ENCODE peak calls at places on chromosomes 7 and 10, in six cellular contexts. One of them, this sample, is unnamed.

GRCh38 chr10:62632071-62632809 is 172.3 kb upstream of the ADO start:
- DNase-seq in GM12878: peak
- DNase-seq in activated B cell treated with CpG ODN at 0.5 μM for 24 hours: no peak
- DNase-seq in CD4-positive, alpha-beta T cell: peak
- DNase-seq in lower lobe of right lung: peak
- DNase-seq in keratinocyte: no peak
- DNase-seq in this sample: no peak

GRCh38 chr7:67604461-67605386 is 608.1 kb downstream of the TYW1 start:
- DNase-seq in keratinocyte: no peak
- DNase-seq in GM12878: no peak
- DNase-seq in lower lobe of right lung: no peak
- DNase-seq in activated B cell treated with CpG ODN at 0.5 μM for 24 hours: no peak
- DNase-seq in CD4-positive, alpha-beta T cell: no peak
- DNase-seq in this sample: no peak

GRCh38 chr7:37201003-37201875 is 247.4 kb downstream of the ELMO1 start:
- DNase-seq in activated B cell treated with CpG ODN at 0.5 μM for 24 hours: no peak
- DNase-seq in lower lobe of right lung: peak
- DNase-seq in keratinocyte: no peak
- DNase-seq in CD4-positive, alpha-beta T cell: peak
- DNase-seq in GM12878: no peak
- DNase-seq in this sample: peak

GRCh38 chr10:191703-192518 is 56.7 kb downstream of the ZMYND11 start:
- DNase-seq in CD4-positive, alpha-beta T cell: no peak
- DNase-seq in lower lobe of right lung: no peak
- DNase-seq in activated B cell treated with CpG ODN at 0.5 μM for 24 hours: no peak
- DNase-seq in GM12878: no peak
- DNase-seq in keratinocyte: no peak
- DNase-seq in this sample: no peak

GRCh38 chr10:103855424-103855823 is at the start of gene SH3PXD2A:
- DNase-seq in CD4-positive, alpha-beta T cell: no peak
- DNase-seq in keratinocyte: no peak
- DNase-seq in GM12878: no peak
- DNase-seq in activated B cell treated with CpG ODN at 0.5 μM for 24 hours: no peak
- DNase-seq in lower lobe of right lung: no peak
- DNase-seq in this sample: no peak

GRCh38 chr10:99908512-99908911 is 101.2 kb downstream of the DNMBP start:
- DNase-seq in activated B cell treated with CpG ODN at 0.5 μM for 24 hours: no peak
- DNase-seq in GM12878: no peak
- DNase-seq in keratinocyte: no peak
- DNase-seq in lower lobe of right lung: no peak
- DNase-seq in CD4-positive, alpha-beta T cell: no peak
- DNase-seq in this sample: no peak

GRCh38 chr10:75971402-75972211 is 540.2 kb downstream of the LRMDA start:
- DNase-seq in lower lobe of right lung: no peak
- DNase-seq in keratinocyte: no peak
- DNase-seq in CD4-positive, alpha-beta T cell: no peak
- DNase-seq in activated B cell treated with CpG ODN at 0.5 μM for 24 hours: no peak
- DNase-seq in GM12878: no peak
- DNase-seq in this sample: no peak

GRCh38 chr10:118962159-118962863 is 67.2 kb upstream of the NANOS1 start:
- DNase-seq in keratinocyte: no peak
- DNase-seq in activated B cell treated with CpG ODN at 0.5 μM for 24 hours: no peak
- DNase-seq in GM12878: no peak
- DNase-seq in lower lobe of right lung: no peak
- DNase-seq in CD4-positive, alpha-beta T cell: no peak
- DNase-seq in this sample: no peak

GRCh38 chr10:132965411-132966057 is 23.2 kb upstream of the CFAP46 start:
- DNase-seq in activated B cell treated with CpG ODN at 0.5 μM for 24 hours: no peak
- DNase-seq in GM12878: no peak
- DNase-seq in lower lobe of right lung: no peak
- DNase-seq in CD4-positive, alpha-beta T cell: no peak
- DNase-seq in keratinocyte: no peak
- DNase-seq in this sample: no peak

GRCh38 chr7:155357573-155358041 is 59.9 kb downstream of the INSIG1 start:
- DNase-seq in GM12878: no peak
- DNase-seq in lower lobe of right lung: peak
- DNase-seq in keratinocyte: no peak
- DNase-seq in CD4-positive, alpha-beta T cell: no peak
- DNase-seq in activated B cell treated with CpG ODN at 0.5 μM for 24 hours: no peak
- DNase-seq in this sample: no peak

GRCh38 chr10:3781458-3782098 is 3.4 kb downstream of the KLF6 start:
- DNase-seq in keratinocyte: no peak
- DNase-seq in lower lobe of right lung: peak
- DNase-seq in CD4-positive, alpha-beta T cell: no peak
- DNase-seq in GM12878: no peak
- DNase-seq in activated B cell treated with CpG ODN at 0.5 μM for 24 hours: no peak
- DNase-seq in this sample: no peak

GRCh38 chr7:120733143-120733542 is 124.8 kb downstream of the TSPAN12 start:
- DNase-seq in CD4-positive, alpha-beta T cell: no peak
- DNase-seq in activated B cell treated with CpG ODN at 0.5 μM for 24 hours: no peak
- DNase-seq in keratinocyte: no peak
- DNase-seq in lower lobe of right lung: no peak
- DNase-seq in GM12878: no peak
- DNase-seq in this sample: no peak

GRCh38 chr10:12499066-12499465 is 149.7 kb downstream of the CAMK1D start:
- DNase-seq in lower lobe of right lung: no peak
- DNase-seq in activated B cell treated with CpG ODN at 0.5 μM for 24 hours: no peak
- DNase-seq in keratinocyte: no peak
- DNase-seq in CD4-positive, alpha-beta T cell: no peak
- DNase-seq in GM12878: no peak
- DNase-seq in this sample: no peak

GRCh38 chr10:3151889-3152565 is 20.6 kb downstream of the PITRM1 start:
- DNase-seq in lower lobe of right lung: no peak
- DNase-seq in keratinocyte: no peak
- DNase-seq in CD4-positive, alpha-beta T cell: no peak
- DNase-seq in activated B cell treated with CpG ODN at 0.5 μM for 24 hours: no peak
- DNase-seq in GM12878: no peak
- DNase-seq in this sample: no peak

GRCh38 chr7:101202603-101202918 is 1.7 kb upstream of the MOGAT3 start:
- DNase-seq in activated B cell treated with CpG ODN at 0.5 μM for 24 hours: no peak
- DNase-seq in CD4-positive, alpha-beta T cell: no peak
- DNase-seq in lower lobe of right lung: no peak
- DNase-seq in GM12878: no peak
- DNase-seq in keratinocyte: no peak
- DNase-seq in this sample: no peak

GRCh38 chr10:27742926-27743735 is 2.5 kb downstream of the MKX start:
- DNase-seq in GM12878: no peak
- DNase-seq in CD4-positive, alpha-beta T cell: no peak
- DNase-seq in keratinocyte: no peak
- DNase-seq in lower lobe of right lung: peak
- DNase-seq in activated B cell treated with CpG ODN at 0.5 μM for 24 hours: peak
- DNase-seq in this sample: no peak

GRCh38 chr7:41996381-41997035 is 240.5 kb downstream of the GLI3 start:
- DNase-seq in lower lobe of right lung: no peak
- DNase-seq in keratinocyte: no peak
- DNase-seq in activated B cell treated with CpG ODN at 0.5 μM for 24 hours: no peak
- DNase-seq in GM12878: no peak
- DNase-seq in CD4-positive, alpha-beta T cell: no peak
- DNase-seq in this sample: no peak

GRCh38 chr7:82221152-82221674 is 222.4 kb downstream of the CACNA2D1 start:
- DNase-seq in CD4-positive, alpha-beta T cell: no peak
- DNase-seq in GM12878: no peak
- DNase-seq in keratinocyte: no peak
- DNase-seq in activated B cell treated with CpG ODN at 0.5 μM for 24 hours: no peak
- DNase-seq in lower lobe of right lung: no peak
- DNase-seq in this sample: no peak

GRCh38 chr7:31782411-31782991 is 95.5 kb downstream of the PPP1R17 start:
- DNase-seq in CD4-positive, alpha-beta T cell: no peak
- DNase-seq in keratinocyte: peak
- DNase-seq in lower lobe of right lung: no peak
- DNase-seq in GM12878: peak
- DNase-seq in activated B cell treated with CpG ODN at 0.5 μM for 24 hours: no peak
- DNase-seq in this sample: no peak

GRCh38 chr7:11228515-11228914 is 254.8 kb downstream of the PHF14 start:
- DNase-seq in keratinocyte: no peak
- DNase-seq in activated B cell treated with CpG ODN at 0.5 μM for 24 hours: no peak
- DNase-seq in GM12878: no peak
- DNase-seq in lower lobe of right lung: peak
- DNase-seq in CD4-positive, alpha-beta T cell: no peak
- DNase-seq in this sample: peak

GRCh38 chr7:51366930-51367613 is 50.5 kb upstream of the COBL start:
- DNase-seq in GM12878: no peak
- DNase-seq in activated B cell treated with CpG ODN at 0.5 μM for 24 hours: no peak
- DNase-seq in CD4-positive, alpha-beta T cell: no peak
- DNase-seq in keratinocyte: peak
- DNase-seq in lower lobe of right lung: no peak
- DNase-seq in this sample: no peak

GRCh38 chr7:141754939-141755338 is 9.0 kb upstream of the TAS2R3 start:
- DNase-seq in GM12878: no peak
- DNase-seq in activated B cell treated with CpG ODN at 0.5 μM for 24 hours: no peak
- DNase-seq in CD4-positive, alpha-beta T cell: no peak
- DNase-seq in keratinocyte: no peak
- DNase-seq in lower lobe of right lung: no peak
- DNase-seq in this sample: no peak

GRCh38 chr7:4045975-4046374 is 636.1 kb upstream of the FOXK1 start:
- DNase-seq in GM12878: no peak
- DNase-seq in CD4-positive, alpha-beta T cell: no peak
- DNase-seq in activated B cell treated with CpG ODN at 0.5 μM for 24 hours: no peak
- DNase-seq in keratinocyte: no peak
- DNase-seq in lower lobe of right lung: no peak
- DNase-seq in this sample: no peak

GRCh38 chr7:142607351-142607750 is 141.9 kb upstream of the PRSS1 start:
- DNase-seq in GM12878: no peak
- DNase-seq in lower lobe of right lung: no peak
- DNase-seq in activated B cell treated with CpG ODN at 0.5 μM for 24 hours: no peak
- DNase-seq in keratinocyte: no peak
- DNase-seq in CD4-positive, alpha-beta T cell: no peak
- DNase-seq in this sample: no peak

GRCh38 chr10:108757946-108758345 is 1165.4 kb downstream of the XPNPEP1 start:
- DNase-seq in keratinocyte: no peak
- DNase-seq in lower lobe of right lung: no peak
- DNase-seq in CD4-positive, alpha-beta T cell: no peak
- DNase-seq in activated B cell treated with CpG ODN at 0.5 μM for 24 hours: no peak
- DNase-seq in GM12878: no peak
- DNase-seq in this sample: no peak

GRCh38 chr10:98170249-98171117 is 36.0 kb downstream of the R3HCC1L start:
- DNase-seq in activated B cell treated with CpG ODN at 0.5 μM for 24 hours: no peak
- DNase-seq in CD4-positive, alpha-beta T cell: no peak
- DNase-seq in lower lobe of right lung: no peak
- DNase-seq in keratinocyte: peak
- DNase-seq in GM12878: peak
- DNase-seq in this sample: no peak

GRCh38 chr10:776772-777171 is 87.3 kb upstream of the DIP2C start:
- DNase-seq in GM12878: no peak
- DNase-seq in lower lobe of right lung: no peak
- DNase-seq in keratinocyte: no peak
- DNase-seq in CD4-positive, alpha-beta T cell: no peak
- DNase-seq in activated B cell treated with CpG ODN at 0.5 μM for 24 hours: no peak
- DNase-seq in this sample: no peak

GRCh38 chr10:117554371-117554770 is 11.8 kb downstream of the EMX2 start:
- DNase-seq in activated B cell treated with CpG ODN at 0.5 μM for 24 hours: no peak
- DNase-seq in lower lobe of right lung: no peak
- DNase-seq in GM12878: no peak
- DNase-seq in keratinocyte: no peak
- DNase-seq in CD4-positive, alpha-beta T cell: no peak
- DNase-seq in this sample: no peak

GRCh38 chr10:8314486-8314885 is 260.0 kb downstream of the GATA3 start:
- DNase-seq in keratinocyte: no peak
- DNase-seq in GM12878: no peak
- DNase-seq in activated B cell treated with CpG ODN at 0.5 μM for 24 hours: no peak
- DNase-seq in CD4-positive, alpha-beta T cell: no peak
- DNase-seq in lower lobe of right lung: no peak
- DNase-seq in this sample: no peak

GRCh38 chr10:119203006-119203405 is 4.4 kb upstream of the GRK5 start:
- DNase-seq in keratinocyte: no peak
- DNase-seq in GM12878: no peak
- DNase-seq in activated B cell treated with CpG ODN at 0.5 μM for 24 hours: no peak
- DNase-seq in CD4-positive, alpha-beta T cell: no peak
- DNase-seq in lower lobe of right lung: no peak
- DNase-seq in this sample: no peak

GRCh38 chr7:66502230-66503035 is 126.2 kb upstream of the KCTD7 start:
- DNase-seq in CD4-positive, alpha-beta T cell: no peak
- DNase-seq in lower lobe of right lung: no peak
- DNase-seq in activated B cell treated with CpG ODN at 0.5 μM for 24 hours: no peak
- DNase-seq in GM12878: no peak
- DNase-seq in keratinocyte: no peak
- DNase-seq in this sample: no peak
- TF ChIP-seq CTCF in CD4-positive, alpha-beta T cell: no peak
- TF ChIP-seq CTCF in lower lobe of right lung: no peak
- TF ChIP-seq CTCF in activated B cell treated with CpG ODN at 0.5 μM for 24 hours: no peak
- TF ChIP-seq CTCF in GM12878: no peak
- TF ChIP-seq CTCF in keratinocyte: no peak
- TF ChIP-seq CTCF in this sample: no peak

GRCh38 chr10:47269294-47269693 is 30.7 kb upstream of the GDF10 start:
- DNase-seq in GM12878: no peak
- DNase-seq in CD4-positive, alpha-beta T cell: no peak
- DNase-seq in activated B cell treated with CpG ODN at 0.5 μM for 24 hours: no peak
- DNase-seq in lower lobe of right lung: no peak
- DNase-seq in keratinocyte: no peak
- DNase-seq in this sample: no peak
- TF ChIP-seq CTCF in GM12878: no peak
- TF ChIP-seq CTCF in CD4-positive, alpha-beta T cell: peak
- TF ChIP-seq CTCF in activated B cell treated with CpG ODN at 0.5 μM for 24 hours: no peak
- TF ChIP-seq CTCF in lower lobe of right lung: no peak
- TF ChIP-seq CTCF in keratinocyte: peak
- TF ChIP-seq CTCF in this sample: no peak

GRCh38 chr10:95988702-95989101 is 54.7 kb upstream of the CCNJ start:
- DNase-seq in activated B cell treated with CpG ODN at 0.5 μM for 24 hours: no peak
- DNase-seq in GM12878: no peak
- DNase-seq in CD4-positive, alpha-beta T cell: no peak
- DNase-seq in keratinocyte: no peak
- DNase-seq in lower lobe of right lung: no peak
- DNase-seq in this sample: no peak
- TF ChIP-seq CTCF in activated B cell treated with CpG ODN at 0.5 μM for 24 hours: no peak
- TF ChIP-seq CTCF in GM12878: peak
- TF ChIP-seq CTCF in CD4-positive, alpha-beta T cell: no peak
- TF ChIP-seq CTCF in keratinocyte: no peak
- TF ChIP-seq CTCF in lower lobe of right lung: no peak
- TF ChIP-seq CTCF in this sample: no peak

DNA sequence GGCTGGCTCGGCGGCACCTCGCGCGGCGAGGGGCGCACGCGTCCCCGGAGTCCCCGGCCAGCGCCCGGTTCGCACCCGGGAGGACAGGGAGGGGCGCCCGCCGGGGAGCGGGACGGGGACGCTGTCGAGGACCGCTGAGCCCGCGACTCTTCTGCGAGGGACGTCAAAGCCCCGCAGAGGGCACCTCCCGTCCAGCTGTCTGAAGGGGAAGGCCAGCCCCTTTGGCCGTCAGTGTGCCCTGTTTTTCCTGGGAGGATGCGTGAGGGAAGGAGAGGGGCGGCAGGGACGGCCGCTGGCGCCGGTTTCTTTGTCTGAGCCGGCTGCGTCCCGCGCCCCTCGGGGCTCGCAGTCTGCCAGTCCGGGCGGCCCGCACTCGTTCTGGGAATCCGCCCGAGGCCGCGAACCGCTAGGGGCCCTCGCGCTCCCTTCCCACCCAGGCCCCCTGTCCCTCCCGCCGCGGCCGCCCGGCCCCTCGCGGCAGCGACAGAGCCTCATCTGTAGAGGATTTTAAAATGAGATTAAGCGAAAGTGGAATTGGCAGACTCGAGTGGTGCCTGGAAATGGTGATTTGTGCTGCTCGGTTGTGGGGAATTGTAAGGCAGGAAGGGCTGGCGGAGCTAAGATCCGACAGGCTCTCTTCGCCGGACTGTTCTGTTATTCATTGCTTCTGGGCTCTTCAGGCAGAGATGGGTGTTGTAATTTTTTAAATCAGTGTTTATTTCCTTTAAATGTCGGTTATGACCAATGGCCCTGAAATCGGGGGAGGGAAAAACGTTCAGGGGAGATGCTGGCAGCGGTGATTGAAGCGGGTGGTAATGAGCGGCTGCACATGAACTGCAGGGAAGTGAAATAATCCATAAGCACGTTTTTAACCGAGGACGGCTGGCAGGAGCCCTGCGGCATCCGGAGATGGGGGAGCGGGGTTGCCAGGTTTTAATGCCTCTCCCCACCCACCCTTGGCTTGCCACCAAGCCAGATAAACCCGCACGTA is 622 bp upstream of the RELN start:
- DNase-seq in CD4-positive, alpha-beta T cell: no peak
- DNase-seq in lower lobe of right lung: no peak
- DNase-seq in GM12878: no peak
- DNase-seq in keratinocyte: no peak
- DNase-seq in activated B cell treated with CpG ODN at 0.5 μM for 24 hours: no peak
- DNase-seq in this sample: no peak
- TF ChIP-seq CTCF in CD4-positive, alpha-beta T cell: no peak
- TF ChIP-seq CTCF in lower lobe of right lung: no peak
- TF ChIP-seq CTCF in GM12878: no peak
- TF ChIP-seq CTCF in keratinocyte: no peak
- TF ChIP-seq CTCF in activated B cell treated with CpG ODN at 0.5 μM for 24 hours: no peak
- TF ChIP-seq CTCF in this sample: no peak

This sample was measured in omental fat pad.